ENCODE peak calls at places on chromosomes 7 and 10, in five cellular contexts. One of them, this sample, is unnamed.

GRCh38 chr7:127391591-127392181 is 822 bp downstream of the ZNF800 start:
- DNase-seq in fibroblast of the conjunctiva: no peak
- DNase-seq in NCI-H1417: peak
- DNase-seq in cardiac muscle cell: peak
- DNase-seq in NCI-H1092 treated with DMSO at 0.1 percent for 48 hours: no peak
- DNase-seq in this sample: peak

GRCh38 chr10:48497965-48498770 is 106.7 kb downstream of the ARHGAP22 start:
- DNase-seq in fibroblast of the conjunctiva: no peak
- DNase-seq in NCI-H1092 treated with DMSO at 0.1 percent for 48 hours: no peak
- DNase-seq in cardiac muscle cell: no peak
- DNase-seq in NCI-H1417: no peak
- DNase-seq in this sample: no peak

GRCh38 chr7:74275401-74275881 is 13.8 kb upstream of the CLIP2 start:
- DNase-seq in cardiac muscle cell: no peak
- DNase-seq in NCI-H1417: no peak
- DNase-seq in NCI-H1092 treated with DMSO at 0.1 percent for 48 hours: no peak
- DNase-seq in fibroblast of the conjunctiva: no peak
- DNase-seq in this sample: no peak

GRCh38 chr7:27129729-27130539 is 623 bp downstream of the HOXA4 start:
- DNase-seq in NCI-H1092 treated with DMSO at 0.1 percent for 48 hours: peak
- DNase-seq in fibroblast of the conjunctiva: no peak
- DNase-seq in NCI-H1417: peak
- DNase-seq in cardiac muscle cell: no peak
- DNase-seq in this sample: no peak

GRCh38 chr7:6705959-6706665 is 635 bp downstream of the ZNF12 start:
- DNase-seq in NCI-H1417: no peak
- DNase-seq in cardiac muscle cell: peak
- DNase-seq in NCI-H1092 treated with DMSO at 0.1 percent for 48 hours: no peak
- DNase-seq in fibroblast of the conjunctiva: no peak
- DNase-seq in this sample: no peak

GRCh38 chr10:34644245-34644644 is 170.9 kb downstream of the PARD3 start:
- DNase-seq in NCI-H1092 treated with DMSO at 0.1 percent for 48 hours: no peak
- DNase-seq in fibroblast of the conjunctiva: no peak
- DNase-seq in NCI-H1417: no peak
- DNase-seq in cardiac muscle cell: no peak
- DNase-seq in this sample: no peak

GRCh38 chr10:76922666-76923065 is 714.9 kb downstream of the KCNMA1 start:
- DNase-seq in cardiac muscle cell: no peak
- DNase-seq in fibroblast of the conjunctiva: no peak
- DNase-seq in NCI-H1092 treated with DMSO at 0.1 percent for 48 hours: no peak
- DNase-seq in NCI-H1417: no peak
- DNase-seq in this sample: no peak

GRCh38 chr10:103554488-103555320 is 61.2 kb downstream of the NEURL1 start:
- DNase-seq in fibroblast of the conjunctiva: no peak
- DNase-seq in cardiac muscle cell: peak
- DNase-seq in NCI-H1092 treated with DMSO at 0.1 percent for 48 hours: peak
- DNase-seq in NCI-H1417: peak
- DNase-seq in this sample: peak

GRCh38 chr10:89702121-89702480 is 711 bp downstream of the KIF20B start:
- DNase-seq in fibroblast of the conjunctiva: no peak
- DNase-seq in NCI-H1092 treated with DMSO at 0.1 percent for 48 hours: no peak
- DNase-seq in cardiac muscle cell: no peak
- DNase-seq in NCI-H1417: no peak
- DNase-seq in this sample: no peak

GRCh38 chr10:60513281-60513680 is 123.6 kb upstream of the ANK3 start:
- DNase-seq in cardiac muscle cell: no peak
- DNase-seq in NCI-H1417: no peak
- DNase-seq in fibroblast of the conjunctiva: no peak
- DNase-seq in NCI-H1092 treated with DMSO at 0.1 percent for 48 hours: no peak
- DNase-seq in this sample: no peak

GRCh38 chr10:7515549-7515948 is 104.7 kb upstream of the SFMBT2 start:
- DNase-seq in fibroblast of the conjunctiva: no peak
- DNase-seq in NCI-H1092 treated with DMSO at 0.1 percent for 48 hours: peak
- DNase-seq in NCI-H1417: no peak
- DNase-seq in cardiac muscle cell: no peak
- DNase-seq in this sample: no peak

GRCh38 chr10:60281331-60281730 is 108.3 kb downstream of the ANK3 start:
- DNase-seq in fibroblast of the conjunctiva: peak
- DNase-seq in NCI-H1417: no peak
- DNase-seq in NCI-H1092 treated with DMSO at 0.1 percent for 48 hours: no peak
- DNase-seq in cardiac muscle cell: peak
- DNase-seq in this sample: no peak

GRCh38 chr7:73850781-73851207 is 8.5 kb upstream of the METTL27 start:
- DNase-seq in cardiac muscle cell: peak
- DNase-seq in fibroblast of the conjunctiva: peak
- DNase-seq in NCI-H1092 treated with DMSO at 0.1 percent for 48 hours: no peak
- DNase-seq in NCI-H1417: no peak
- DNase-seq in this sample: no peak

GRCh38 chr10:35005868-35006267 is 84.3 kb downstream of the CUL2 start:
- DNase-seq in NCI-H1417: no peak
- DNase-seq in cardiac muscle cell: peak
- DNase-seq in fibroblast of the conjunctiva: peak
- DNase-seq in NCI-H1092 treated with DMSO at 0.1 percent for 48 hours: no peak
- DNase-seq in this sample: no peak

GRCh38 chr10:70297224-70297623 is 13.4 kb upstream of the NPFFR1 start:
- DNase-seq in cardiac muscle cell: no peak
- DNase-seq in fibroblast of the conjunctiva: no peak
- DNase-seq in NCI-H1417: no peak
- DNase-seq in NCI-H1092 treated with DMSO at 0.1 percent for 48 hours: no peak
- DNase-seq in this sample: no peak

GRCh38 chr10:49298666-49298989 is 342 bp upstream of the C10orf71 start:
- DNase-seq in NCI-H1092 treated with DMSO at 0.1 percent for 48 hours: no peak
- DNase-seq in fibroblast of the conjunctiva: no peak
- DNase-seq in cardiac muscle cell: peak
- DNase-seq in NCI-H1417: no peak
- DNase-seq in this sample: no peak

GRCh38 chr10:118721005-118721876 is 33.5 kb downstream of the CACUL1 start:
- DNase-seq in fibroblast of the conjunctiva: peak
- DNase-seq in NCI-H1417: peak
- DNase-seq in cardiac muscle cell: peak
- DNase-seq in NCI-H1092 treated with DMSO at 0.1 percent for 48 hours: peak
- DNase-seq in this sample: no peak

GRCh38 chr10:44376504-44377099 is 8.3 kb downstream of the CXCL12 start:
- DNase-seq in NCI-H1092 treated with DMSO at 0.1 percent for 48 hours: no peak
- DNase-seq in cardiac muscle cell: no peak
- DNase-seq in NCI-H1417: no peak
- DNase-seq in fibroblast of the conjunctiva: no peak
- DNase-seq in this sample: no peak

GRCh38 chr10:122127943-122128342 is 139.0 kb downstream of the TACC2 start:
- DNase-seq in cardiac muscle cell: peak
- DNase-seq in NCI-H1092 treated with DMSO at 0.1 percent for 48 hours: no peak
- DNase-seq in NCI-H1417: no peak
- DNase-seq in fibroblast of the conjunctiva: no peak
- DNase-seq in this sample: no peak

GRCh38 chr7:114414151-114415053 is at the start of gene FOXP2:
- DNase-seq in cardiac muscle cell: peak
- DNase-seq in NCI-H1417: peak
- DNase-seq in fibroblast of the conjunctiva: no peak
- DNase-seq in NCI-H1092 treated with DMSO at 0.1 percent for 48 hours: peak
- DNase-seq in this sample: peak

GRCh38 chr7:1671876-1672451 is 1.9 kb downstream of the ELFN1 start:
- DNase-seq in NCI-H1417: no peak
- DNase-seq in fibroblast of the conjunctiva: no peak
- DNase-seq in NCI-H1092 treated with DMSO at 0.1 percent for 48 hours: no peak
- DNase-seq in cardiac muscle cell: no peak
- DNase-seq in this sample: no peak

GRCh38 chr7:20007510-20007909 is 209.7 kb downstream of the MACC1 start:
- DNase-seq in NCI-H1417: no peak
- DNase-seq in fibroblast of the conjunctiva: no peak
- DNase-seq in cardiac muscle cell: no peak
- DNase-seq in NCI-H1092 treated with DMSO at 0.1 percent for 48 hours: no peak
- DNase-seq in this sample: no peak

GRCh38 chr10:49387029-49387428 is 8.9 kb downstream of the DRGX start:
- DNase-seq in NCI-H1417: no peak
- DNase-seq in fibroblast of the conjunctiva: peak
- DNase-seq in NCI-H1092 treated with DMSO at 0.1 percent for 48 hours: no peak
- DNase-seq in cardiac muscle cell: peak
- DNase-seq in this sample: no peak

GRCh38 chr10:22453948-22454347 is 108.7 kb downstream of the SPAG6 start:
- DNase-seq in cardiac muscle cell: no peak
- DNase-seq in NCI-H1417: peak
- DNase-seq in fibroblast of the conjunctiva: no peak
- DNase-seq in NCI-H1092 treated with DMSO at 0.1 percent for 48 hours: peak
- DNase-seq in this sample: no peak

GRCh38 chr10:68103237-68103866 is 5.9 kb upstream of the MYPN start:
- DNase-seq in cardiac muscle cell: no peak
- DNase-seq in NCI-H1092 treated with DMSO at 0.1 percent for 48 hours: no peak
- DNase-seq in fibroblast of the conjunctiva: no peak
- DNase-seq in NCI-H1417: no peak
- DNase-seq in this sample: no peak

GRCh38 chr10:26697922-26698608 is 564 bp downstream of the PDSS1 start:
- DNase-seq in fibroblast of the conjunctiva: no peak
- DNase-seq in NCI-H1417: no peak
- DNase-seq in cardiac muscle cell: no peak
- DNase-seq in NCI-H1092 treated with DMSO at 0.1 percent for 48 hours: no peak
- DNase-seq in this sample: no peak

GRCh38 chr7:80662252-80662651 is 23.8 kb downstream of the CD36 start:
- DNase-seq in NCI-H1092 treated with DMSO at 0.1 percent for 48 hours: no peak
- DNase-seq in NCI-H1417: no peak
- DNase-seq in fibroblast of the conjunctiva: no peak
- DNase-seq in cardiac muscle cell: no peak
- DNase-seq in this sample: no peak

GRCh38 chr7:149670288-149670687 is 103.1 kb downstream of the ZNF467 start:
- DNase-seq in cardiac muscle cell: peak
- DNase-seq in NCI-H1092 treated with DMSO at 0.1 percent for 48 hours: peak
- DNase-seq in NCI-H1417: no peak
- DNase-seq in fibroblast of the conjunctiva: peak
- DNase-seq in this sample: no peak

GRCh38 chr7:39811161-39811614 is 138.9 kb upstream of the CDK13 start:
- DNase-seq in fibroblast of the conjunctiva: no peak
- DNase-seq in NCI-H1092 treated with DMSO at 0.1 percent for 48 hours: no peak
- DNase-seq in cardiac muscle cell: peak
- DNase-seq in NCI-H1417: peak
- DNase-seq in this sample: peak

GRCh38 chr10:128062837-128063563 is 63.2 kb downstream of the MKI67 start:
- DNase-seq in NCI-H1092 treated with DMSO at 0.1 percent for 48 hours: no peak
- DNase-seq in fibroblast of the conjunctiva: no peak
- DNase-seq in cardiac muscle cell: peak
- DNase-seq in NCI-H1417: no peak
- DNase-seq in this sample: no peak

GRCh38 chr7:102284891-102285540 is 1.7 kb upstream of the SH2B2 start:
- DNase-seq in NCI-H1417: no peak
- DNase-seq in cardiac muscle cell: no peak
- DNase-seq in NCI-H1092 treated with DMSO at 0.1 percent for 48 hours: no peak
- DNase-seq in fibroblast of the conjunctiva: no peak
- DNase-seq in this sample: no peak

GRCh38 chr7:18356195-18356645 is 139.3 kb upstream of the HDAC9 start:
- DNase-seq in NCI-H1092 treated with DMSO at 0.1 percent for 48 hours: peak
- DNase-seq in cardiac muscle cell: peak
- DNase-seq in fibroblast of the conjunctiva: peak
- DNase-seq in NCI-H1417: peak
- DNase-seq in this sample: peak

GRCh38 chr7:94348142-94348541 is 46.6 kb upstream of the COL1A2 start:
- DNase-seq in cardiac muscle cell: peak
- DNase-seq in NCI-H1092 treated with DMSO at 0.1 percent for 48 hours: no peak
- DNase-seq in fibroblast of the conjunctiva: peak
- DNase-seq in NCI-H1417: no peak
- DNase-seq in this sample: no peak

GRCh38 chr10:91923371-91924211 is at the start of gene BTAF1:
- DNase-seq in fibroblast of the conjunctiva: peak
- DNase-seq in NCI-H1092 treated with DMSO at 0.1 percent for 48 hours: peak
- DNase-seq in cardiac muscle cell: peak
- DNase-seq in NCI-H1417: peak
- DNase-seq in this sample: peak

GRCh38 chr10:77036993-77037734 is 600.4 kb downstream of the KCNMA1 start:
- DNase-seq in NCI-H1417: peak
- DNase-seq in cardiac muscle cell: peak
- DNase-seq in fibroblast of the conjunctiva: no peak
- DNase-seq in NCI-H1092 treated with DMSO at 0.1 percent for 48 hours: peak
- DNase-seq in this sample: peak

GRCh38 chr7:149776305-149776704 is 2.9 kb upstream of the ZNF467 start:
- DNase-seq in NCI-H1092 treated with DMSO at 0.1 percent for 48 hours: no peak
- DNase-seq in NCI-H1417: no peak
- DNase-seq in cardiac muscle cell: peak
- DNase-seq in fibroblast of the conjunctiva: no peak
- DNase-seq in this sample: no peak

GRCh38 chr7:3951656-3952055 is 650.6 kb downstream of the SDK1 start:
- DNase-seq in cardiac muscle cell: no peak
- DNase-seq in NCI-H1417: no peak
- DNase-seq in fibroblast of the conjunctiva: no peak
- DNase-seq in NCI-H1092 treated with DMSO at 0.1 percent for 48 hours: no peak
- DNase-seq in this sample: no peak